ENCODE peak calls at places on chromosomes 11 and 22, in eight cellular contexts. A is mucosa of descending colon, K is heart right ventricle, O is WTC11, U is sigmoid colon, W is fibroblast of the aortic adventitia, P is cardiac muscle cell, V is PC-3. I is an unnamed sample.

GRCh38 chr11:90919332-90919731 is 696.5 kb upstream of the CHORDC1 start:
- DNase-seq in K (no peak), V (no peak), O (no peak), W (no peak), P (no peak), U (no peak), A (no peak), I (no peak)

GRCh38 chr11:13023423-13023822 is 14.3 kb downstream of the RASSF10 start:
- DNase-seq in V (no peak), K (no peak), P (no peak), O (no peak), W (no peak), A (no peak), U (no peak), I (no peak)

GRCh38 chr11:23789938-23790371 is 706.9 kb upstream of the LUZP2 start:
- DNase-seq in U (no peak), O (no peak), W (peak), V (peak), P (peak), K (no peak), A (peak), I (no peak)

GRCh38 chr22:42432020-42432596 is at the start of gene NFAM1:
- DNase-seq in O (no peak), V (no peak), A (peak), W (no peak), P (no peak), U (peak), K (no peak), I (no peak)

GRCh38 chr11:96260526-96260925 is 82.5 kb downstream of the MAML2 start:
- DNase-seq in U (no peak), K (no peak), P (no peak), O (no peak), W (no peak), V (peak), A (no peak), I (no peak)

GRCh38 chr22:41271787-41272186 is 14.2 kb downstream of the RANGAP1 start:
- DNase-seq in A (no peak), P (no peak), U (no peak), O (no peak), K (no peak), W (no peak), V (no peak), I (no peak)

GRCh38 chr11:70826541-70826943 is 425.8 kb downstream of the SHANK2 start:
- DNase-seq in P (peak), K (no peak), U (peak), V (no peak), O (peak), A (no peak), W (no peak), I (no peak)

GRCh38 chr11:111185259-111185658 is 60.3 kb upstream of the POU2AF2 start:
- DNase-seq in A (no peak), W (peak), K (no peak), U (no peak), O (no peak), V (no peak), P (no peak), I (no peak)

GRCh38 chr11:3096909-3097395 is 39.7 kb upstream of the CARS1 start:
- DNase-seq in A (no peak), O (no peak), V (no peak), P (no peak), W (no peak), U (peak), K (no peak), I (no peak)

GRCh38 chr11:69442807-69443137 is 38.7 kb upstream of the LINC01488 start:
- DNase-seq in O (no peak), U (no peak), W (peak), V (peak), K (peak), A (peak), P (no peak), I (no peak)

GRCh38 chr11:121487191-121487590 is 34.4 kb upstream of the SORL1-AS1 start:
- DNase-seq in A (no peak), O (no peak), W (no peak), U (no peak), P (no peak), V (no peak), K (no peak), I (no peak)

GRCh38 chr22:20577045-20577444 is 69.6 kb downstream of the MED15 start:
- DNase-seq in W (no peak), U (no peak), P (no peak), A (no peak), O (no peak), K (no peak), V (no peak), I (no peak)

GRCh38 chr11:60265373-60266214 is 14.9 kb upstream of the MS4A4A start:
- DNase-seq in P (peak), W (peak), O (no peak), V (peak), U (no peak), K (peak), A (peak), I (peak)

DNA sequence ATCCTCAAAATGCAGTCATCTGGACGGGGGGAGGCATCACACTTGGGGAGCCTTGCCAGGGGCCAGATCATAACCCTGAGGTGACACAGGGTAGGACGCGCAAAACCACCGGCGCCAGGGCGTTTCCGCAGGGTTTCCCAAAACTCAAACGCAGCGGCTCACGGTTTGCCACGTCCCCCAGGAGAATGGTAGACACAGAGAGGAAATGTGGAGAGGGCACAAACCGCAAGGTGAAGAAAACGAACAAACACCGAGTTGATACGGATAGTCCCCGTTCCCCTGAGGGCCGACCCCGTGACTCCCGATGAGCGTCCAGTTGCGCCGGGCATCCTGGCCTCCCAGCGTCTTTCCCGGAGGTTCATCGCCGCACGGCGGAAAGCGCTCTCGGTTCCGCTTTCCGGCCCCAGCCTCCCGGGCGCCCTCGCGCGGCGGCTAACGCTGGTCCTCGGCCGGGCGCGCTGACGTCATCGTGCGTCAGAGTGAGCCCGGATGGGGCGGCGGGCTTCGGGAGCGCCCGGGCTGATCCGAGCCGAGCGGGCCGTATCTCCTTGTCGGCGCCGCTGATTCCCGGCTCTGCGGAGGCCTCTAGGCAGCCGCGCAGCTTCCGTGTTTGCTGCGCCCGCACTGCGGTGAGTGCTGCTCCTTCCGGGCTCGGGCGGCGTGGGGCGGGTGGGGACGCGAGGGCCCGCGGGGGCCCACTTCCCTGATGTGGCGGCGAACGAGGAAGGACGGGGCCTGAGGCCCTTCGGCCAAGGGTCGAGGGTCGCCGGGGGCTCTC is at the start of gene BIRC2:
- DNase-seq in U (peak), W (peak), A (peak), P (peak), K (peak), V (peak), O (peak), I (peak)
- TF ChIP-seq CTCF in U (peak), W (peak), A (peak), P (peak), K (peak), V (peak), O (no peak), I (peak)

GRCh38 chr11:58497951-58498350 is 10.0 kb downstream of the OR5B21 start:
- DNase-seq in W (no peak), U (no peak), K (no peak), A (no peak), V (no peak), P (no peak), O (no peak), I (no peak)

GRCh38 chr11:58494096-58494495 is 13.8 kb downstream of the OR5B21 start:
- DNase-seq in P (no peak), V (peak), A (no peak), W (peak), U (no peak), O (no peak), K (no peak), I (no peak)

GRCh38 chr11:58493676-58494075 is 14.2 kb downstream of the OR5B21 start:
- DNase-seq in V (peak), W (peak), O (no peak), P (no peak), A (no peak), U (no peak), K (no peak), I (no peak)

GRCh38 chr11:58498464-58498863 is 9.4 kb downstream of the OR5B21 start:
- DNase-seq in K (no peak), P (peak), U (no peak), V (no peak), A (peak), W (peak), O (no peak), I (no peak)

DNA sequence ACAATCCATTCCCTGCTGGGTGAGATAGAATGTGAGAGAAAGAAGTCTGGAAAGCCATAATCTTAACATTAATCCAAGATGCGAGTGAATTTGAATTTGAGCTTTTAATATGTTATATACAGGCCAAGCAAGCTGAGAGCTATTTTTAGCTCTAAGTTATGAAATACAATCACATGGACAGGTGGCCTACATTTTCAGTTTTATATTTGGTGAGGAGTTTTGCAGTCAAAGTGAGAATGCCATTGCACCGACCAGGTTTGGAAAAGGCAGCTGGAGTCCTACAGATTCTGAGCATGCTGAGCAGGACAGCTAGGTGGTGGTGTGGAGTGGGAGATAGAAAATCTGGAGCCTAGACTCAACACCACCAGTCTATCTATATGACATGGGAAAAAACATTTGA is 12.0 kb downstream of the OR5B21 start:
- DNase-seq in K (no peak), O (no peak), U (no peak), V (no peak), A (no peak), W (no peak), P (no peak), I (no peak)
- TF ChIP-seq CTCF in K (no peak), O (no peak), U (no peak), V (no peak), A (no peak), W (no peak), P (no peak), I (no peak)

GRCh38 chr11:80320765-80321164 is 879.9 kb upstream of the TENM4 start:
- DNase-seq in K (no peak), O (peak), A (no peak), W (no peak), P (no peak), V (peak), U (no peak), I (peak)
- TF ChIP-seq CTCF in K (no peak), O (peak), A (no peak), W (no peak), P (no peak), V (peak), U (no peak), I (peak)

GRCh38 chr11:117197516-117198456 is 1.4 kb upstream of the TAGLN start:
- DNase-seq in K (no peak), O (peak), P (peak), A (peak), W (no peak), V (peak), U (peak), I (no peak)
- TF ChIP-seq CTCF in K (peak), O (peak), P (peak), A (peak), W (peak), V (peak), U (peak), I (peak)

DNA sequence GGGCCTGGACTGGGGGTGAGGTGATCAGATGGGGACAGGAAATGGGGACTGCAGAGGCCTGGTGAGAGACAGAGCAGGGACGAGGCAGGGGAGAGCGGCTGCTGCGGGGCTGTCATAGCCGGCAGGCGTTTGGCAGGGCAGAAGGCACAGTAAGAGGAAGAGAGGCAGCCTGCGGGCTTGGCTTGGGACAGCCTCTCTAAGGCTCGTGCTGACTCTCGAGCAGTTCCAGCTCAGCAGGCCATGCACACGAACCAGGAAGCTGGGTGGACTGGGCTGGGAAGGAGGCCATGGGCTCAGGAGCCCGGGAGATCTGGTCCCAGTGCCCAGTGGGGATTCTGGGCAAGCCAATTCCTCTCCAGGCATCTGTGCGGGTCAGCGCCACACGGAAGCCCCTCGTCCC is 19.6 kb upstream of the EIF3D start:
- DNase-seq in O (no peak), K (no peak), W (no peak), A (no peak), V (no peak), U (no peak), P (no peak), I (no peak)
- TF ChIP-seq CTCF in O (no peak), K (no peak), W (no peak), A (no peak), V (no peak), U (no peak), P (no peak), I (no peak)

DNA sequence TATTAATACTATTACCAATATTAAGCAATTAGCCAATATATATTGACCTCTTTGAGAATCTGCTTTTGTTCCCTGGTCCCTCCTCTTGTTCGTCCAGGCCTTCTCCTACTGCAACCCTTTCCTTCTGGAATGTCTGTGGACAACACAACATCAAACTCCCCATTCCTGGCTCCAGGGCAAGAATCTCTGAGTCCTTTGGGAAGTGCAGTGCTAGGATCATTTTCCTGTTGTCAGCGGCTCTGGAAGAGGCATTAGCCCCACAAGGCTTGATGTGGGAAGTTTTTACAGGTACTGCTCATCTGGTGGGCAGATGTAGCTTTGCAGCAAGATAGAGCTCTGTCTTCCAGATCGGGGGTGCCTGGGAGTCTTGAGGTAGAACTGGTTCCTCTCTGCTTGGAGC is 74.3 kb downstream of the RPUSD4 start:
- DNase-seq in W (peak), V (no peak), P (peak), K (no peak), U (peak), O (no peak), A (no peak), I (no peak)
- TF ChIP-seq CTCF in W (no peak), V (no peak), P (no peak), K (no peak), U (no peak), O (no peak), A (no peak), I (no peak)

GRCh38 chr11:94546886-94547285 is 3.2 kb downstream of the FUT4 start:
- DNase-seq in K (no peak), O (no peak), W (no peak), P (no peak), A (peak), V (peak), U (no peak), I (no peak)
- TF ChIP-seq CTCF in K (no peak), O (no peak), W (no peak), P (no peak), A (no peak), V (no peak), U (no peak), I (no peak)

GRCh38 chr11:133833101-133833898 is 12.0 kb downstream of the SPATA19 start:
- DNase-seq in U (no peak), A (no peak), K (no peak), O (no peak), V (no peak), P (no peak), W (no peak), I (no peak)

GRCh38 chr11:133829566-133829965 is 15.7 kb downstream of the SPATA19 start:
- DNase-seq in U (no peak), K (no peak), W (no peak), O (no peak), A (no peak), P (no peak), V (no peak), I (no peak)

GRCh38 chr11:133828861-133829260 is 16.5 kb downstream of the SPATA19 start:
- DNase-seq in A (no peak), W (no peak), P (no peak), U (no peak), O (no peak), V (no peak), K (no peak), I (no peak)

GRCh38 chr11:133832096-133833081 is 12.9 kb downstream of the SPATA19 start:
- DNase-seq in P (no peak), O (no peak), K (no peak), U (no peak), V (no peak), A (no peak), W (no peak), I (no peak)

GRCh38 chr11:133830931-133831907 is 14.1 kb downstream of the SPATA19 start:
- DNase-seq in K (no peak), A (no peak), O (peak), U (no peak), V (no peak), P (no peak), W (no peak), I (no peak)
- TF ChIP-seq CTCF in K (peak), A (no peak), O (peak), U (no peak), V (peak), P (peak), W (no peak), I (peak)

I was measured in MCF 10A.